ENCODE peak calls at places on chromosomes 5 and 9, in five cellular contexts. V is BE2C, L is neuronal stem cell, U is prostate gland, K is MM.1S. J is an unnamed sample. For H3K4me1, the result is how much of the 10 kb centered on the place peaks cover.

GRCh38 chr9:134909511-134910105 is 8.1 kb downstream of the FCN1 start:
- DNase-seq in V (no peak), L (no peak), U (no peak), K (no peak), J (no peak)

GRCh38 chr5:41408676-41409443 is 101.5 kb downstream of the PLCXD3 start:
- DNase-seq in V (no peak), L (no peak), U (no peak), K (no peak), J (no peak)

GRCh38 chr9:134564431-134565170 is 77.0 kb upstream of the COL5A1 start:
- DNase-seq in V (no peak), L (no peak), U (no peak), K (no peak), J (no peak)

GRCh38 chr5:169390265-169390664 is 89.3 kb upstream of the SLIT3 start:
- DNase-seq in V (no peak), L (no peak), U (no peak), K (no peak), J (no peak)

GRCh38 chr9:22088372-22089063 is 79.4 kb upstream of the CDKN2B start:
- DNase-seq in V (no peak), L (no peak), U (peak), K (no peak), J (no peak)

GRCh38 chr9:78369644-78370219 is 72.8 kb downstream of the PSAT1 start:
- DNase-seq in V (peak), L (peak), U (peak), K (no peak), J (peak)

GRCh38 chr5:40464461-40464860 is 215.3 kb upstream of the PTGER4 start:
- DNase-seq in V (no peak), L (no peak), U (no peak), K (no peak), J (no peak)

GRCh38 chr5:116536279-116537161 is 38.1 kb downstream of the SEMA6A start:
- DNase-seq in V (no peak), L (no peak), U (no peak), K (no peak), J (no peak)

GRCh38 chr9:130912932-130913598 is 16.5 kb upstream of the QRFP start:
- DNase-seq in V (peak), L (no peak), U (no peak), K (no peak), J (no peak)

GRCh38 chr9:38079410-38080105 is 10.5 kb upstream of the SHB start:
- DNase-seq in V (peak), L (no peak), U (no peak), K (no peak), J (no peak)

GRCh38 chr5:13133951-13134350 is 810.5 kb downstream of the DNAH5 start:
- DNase-seq in V (no peak), L (no peak), U (no peak), K (no peak), J (no peak)

GRCh38 chr5:32585446-32586250 is at the start of gene SUB1:
- DNase-seq in V (peak), L (peak), U (peak), K (peak), J (peak)
- H3K4me1 ChIP-seq in V (under half), L (under half), U (under half), K (under half), J (half or more)

GRCh38 chr9:74562611-74563010 is 65.5 kb downstream of the RORB start:
- DNase-seq in V (no peak), L (no peak), U (no peak), K (no peak), J (no peak)
- H3K4me1 ChIP-seq in V (under half), L (under half), U (under half), K (under half), J (under half)

DNA sequence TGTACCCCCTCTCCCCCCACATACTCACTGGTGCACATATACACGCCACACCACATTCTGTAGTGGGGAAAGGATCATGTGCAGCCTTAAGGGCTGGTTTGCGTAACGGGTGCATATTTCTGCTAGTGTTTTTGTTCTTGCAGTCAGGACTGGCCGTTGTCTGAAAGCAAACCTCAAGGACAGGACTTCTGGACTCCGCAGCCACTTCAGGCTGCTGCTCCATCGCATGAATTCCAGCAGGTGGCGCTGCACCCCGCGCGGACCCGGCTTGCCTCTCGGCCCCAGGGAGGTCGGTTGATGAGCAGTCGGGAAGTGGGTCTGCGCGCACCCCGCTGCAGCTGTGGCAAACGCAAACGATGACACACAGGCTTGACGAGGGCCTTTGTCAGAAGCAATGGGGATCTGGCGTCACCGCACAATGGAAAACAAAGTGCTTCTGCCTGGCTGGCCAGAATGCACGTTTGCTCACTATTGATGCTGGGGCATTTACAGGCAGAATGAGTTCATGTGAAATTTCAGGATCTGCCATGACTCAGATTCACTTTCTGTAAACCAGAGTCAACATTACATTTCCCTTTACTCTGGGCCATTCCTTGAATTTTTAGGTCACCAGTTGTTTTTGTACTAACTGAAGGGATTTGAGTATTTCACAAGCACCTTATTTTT is 36.3 kb upstream of the GLRX start:
- DNase-seq in V (peak), L (peak), U (peak), K (peak), J (peak)
- H3K4me1 ChIP-seq in V (under half), L (under half), U (under half), K (under half), J (under half)

GRCh38 chr9:14296462-14296861 is 17.5 kb downstream of the NFIB start:
- DNase-seq in V (peak), L (no peak), U (no peak), K (no peak), J (no peak)
- H3K4me1 ChIP-seq in V (under half), L (under half), U (under half), K (under half), J (under half)

GRCh38 chr5:131796793-131797693 is at the start of gene FNIP1:
- DNase-seq in V (peak), L (peak), U (peak), K (peak), J (peak)

GRCh38 chr5:131795128-131795719 is 1.6 kb downstream of the FNIP1 start:
- DNase-seq in V (no peak), L (no peak), U (no peak), K (no peak), J (peak)

GRCh38 chr5:131792900-131793299 is 3.9 kb downstream of the FNIP1 start:
- DNase-seq in V (no peak), L (no peak), U (no peak), K (no peak), J (no peak)

GRCh38 chr5:131795879-131796792 is 681 bp downstream of the FNIP1 start:
- DNase-seq in V (peak), L (peak), U (peak), K (peak), J (peak)

GRCh38 chr5:131794596-131794995 is 2.2 kb downstream of the FNIP1 start:
- DNase-seq in V (no peak), L (no peak), U (no peak), K (no peak), J (no peak)
- H3K4me1 ChIP-seq in V (under half), L (under half), U (under half), K (under half), J (under half)

GRCh38 chr5:43563321-43563720 is 6.4 kb upstream of the PAIP1 start:
- DNase-seq in V (no peak), L (no peak), U (no peak), K (no peak), J (no peak)
- H3K4me1 ChIP-seq in V (under half), L (under half), U (under half), K (under half), J (under half)

GRCh38 chr5:172716796-172717313 is 54.1 kb downstream of the DUSP1 start:
- DNase-seq in V (peak), L (peak), U (peak), K (peak), J (peak)

GRCh38 chr5:172714491-172715420 is 56.2 kb downstream of the DUSP1 start:
- DNase-seq in V (peak), L (peak), U (peak), K (peak), J (peak)

GRCh38 chr5:172715421-172715780 is 55.6 kb downstream of the DUSP1 start:
- DNase-seq in V (no peak), L (no peak), U (no peak), K (no peak), J (no peak)

GRCh38 chr5:172717481-172718195 is 53.4 kb downstream of the DUSP1 start:
- DNase-seq in V (no peak), L (no peak), U (no peak), K (no peak), J (no peak)

DNA sequence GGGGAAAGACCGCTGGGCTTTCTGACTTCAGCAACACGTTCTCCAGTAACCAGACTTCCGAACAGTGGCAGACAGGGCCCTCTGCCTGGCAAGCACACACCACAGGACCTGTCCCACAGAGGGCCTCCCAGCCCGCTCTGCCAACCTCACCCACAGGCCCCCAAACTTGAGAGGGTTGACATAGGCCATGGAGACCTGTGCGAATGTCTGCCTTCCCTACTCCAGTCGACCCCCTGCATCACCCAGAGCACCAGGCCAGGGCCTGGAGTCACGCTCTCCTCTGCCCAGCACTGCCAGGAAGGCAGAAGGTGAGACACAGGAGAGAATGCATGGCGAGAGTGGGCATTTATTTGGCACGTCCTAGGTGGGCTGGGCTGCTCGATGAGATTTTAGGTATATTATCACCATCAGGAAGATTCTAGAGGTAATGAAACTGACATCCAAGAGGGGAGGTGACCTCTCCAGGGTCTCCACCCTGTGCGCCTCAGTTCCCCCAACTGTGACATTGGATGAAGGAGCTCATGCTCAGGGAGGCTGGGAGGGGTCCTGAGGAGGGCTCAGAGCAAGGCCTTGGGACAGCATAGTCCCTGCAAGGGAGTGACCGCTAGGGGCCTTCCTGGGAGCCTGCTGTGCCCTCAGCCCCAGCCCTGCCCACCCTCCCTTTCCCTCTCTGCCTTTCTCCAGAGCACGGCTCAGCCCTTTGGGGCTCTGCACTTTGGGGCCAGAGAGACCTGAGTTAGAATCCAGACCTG is 54.9 kb downstream of the DUSP1 start:
- DNase-seq in V (no peak), L (no peak), U (no peak), K (no peak), J (no peak)
- H3K4me1 ChIP-seq in V (under half), L (under half), U (under half), K (under half), J (under half)

DNA sequence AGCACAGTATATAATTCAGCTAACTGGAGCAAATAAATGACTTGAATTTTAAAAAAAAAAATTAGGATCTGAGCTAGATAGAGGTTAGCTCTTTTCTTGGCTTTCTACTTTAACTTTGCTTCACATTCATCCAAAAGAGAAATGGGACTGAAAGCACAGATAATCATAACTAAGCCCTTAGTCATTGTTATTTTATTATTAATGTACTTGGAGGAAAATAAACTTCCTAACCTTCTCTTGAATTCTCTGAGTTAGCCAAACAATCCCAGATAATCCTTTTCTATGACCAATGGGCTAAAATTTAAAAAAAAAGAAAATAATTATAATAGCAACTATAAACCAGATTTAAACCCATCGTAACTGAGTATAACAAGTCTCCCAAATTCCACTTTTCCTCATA is 57.6 kb upstream of the RASA1 start:
- DNase-seq in V (no peak), L (no peak), U (no peak), K (no peak), J (no peak)
- H3K4me1 ChIP-seq in V (under half), L (under half), U (under half), K (under half), J (under half)

GRCh38 chr9:127896395-127897193 is 2.8 kb downstream of the ST6GALNAC6 start:
- DNase-seq in V (no peak), L (no peak), U (no peak), K (no peak), J (no peak)

GRCh38 chr9:127895811-127896210 is 3.6 kb downstream of the ST6GALNAC6 start:
- DNase-seq in V (no peak), L (no peak), U (no peak), K (no peak), J (no peak)

GRCh38 chr9:127899200-127899943 is at the start of gene ST6GALNAC6:
- DNase-seq in V (peak), L (peak), U (no peak), K (peak), J (peak)

GRCh38 chr9:127898433-127899199 is 787 bp downstream of the ST6GALNAC6 start:
- DNase-seq in V (peak), L (no peak), U (no peak), K (no peak), J (peak)

GRCh38 chr9:127897194-127897692 is 2.2 kb downstream of the ST6GALNAC6 start:
- DNase-seq in V (peak), L (peak), U (no peak), K (no peak), J (peak)
- H3K4me1 ChIP-seq in V (under half), L (under half), U (under half), K (under half), J (under half)

GRCh38 chr5:119363936-119364335 is 8.1 kb downstream of the TNFAIP8 start:
- DNase-seq in V (no peak), L (no peak), U (no peak), K (no peak), J (no peak)

GRCh38 chr5:119362714-119363113 is 6.9 kb downstream of the TNFAIP8 start:
- DNase-seq in V (no peak), L (no peak), U (no peak), K (no peak), J (no peak)

GRCh38 chr5:119360905-119361605 is 5.2 kb downstream of the TNFAIP8 start:
- DNase-seq in V (no peak), L (no peak), U (no peak), K (no peak), J (no peak)

GRCh38 chr5:119361723-119362122 is 5.9 kb downstream of the TNFAIP8 start:
- DNase-seq in V (no peak), L (no peak), U (no peak), K (no peak), J (no peak)

DNA sequence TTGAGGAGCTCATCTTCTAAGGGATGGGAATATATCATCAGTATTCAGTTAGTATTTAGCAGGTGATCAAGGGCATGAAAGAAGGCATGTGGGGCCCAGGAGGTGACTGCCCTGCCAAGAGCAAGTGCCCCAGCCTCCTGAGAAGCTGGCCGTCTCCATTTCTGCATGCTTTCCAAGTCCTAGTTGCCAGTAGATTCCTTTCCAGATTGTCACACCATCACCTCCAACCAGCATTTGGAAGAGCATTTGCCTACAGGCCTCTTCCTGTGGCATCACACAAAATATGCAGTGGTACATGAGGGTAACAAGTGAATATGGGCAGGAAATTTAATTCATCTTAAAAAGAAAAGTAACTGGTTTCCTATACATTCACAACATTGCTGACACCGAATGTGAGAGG is 7.5 kb downstream of the TNFAIP8 start:
- DNase-seq in V (no peak), L (no peak), U (no peak), K (no peak), J (no peak)
- H3K4me1 ChIP-seq in V (under half), L (under half), U (under half), K (under half), J (under half)

J was measured in Karpas-422.